ENCODE peak calls at places on chromosomes 6 and 20, in four cellular contexts. E, Y, H and N are unnamed samples.

GRCh38 chr20:25277051-25277801 is 29.3 kb downstream of the PYGB start:
- DNase-seq in H (peak; percentile 64), Y (no peak), E (peak; percentile 70), N (no peak)

GRCh38 chr6:26187981-26188635 is 100.9 kb downstream of the HFE start:
- DNase-seq in H (peak; percentile 78), Y (no peak), E (no peak), N (no peak)

GRCh38 chr6:257031-257725 is 35.1 kb upstream of the DUSP22 start:
- DNase-seq in E (no peak), H (no peak), Y (no peak), N (no peak)

GRCh38 chr6:31158863-31159855 is 770 bp downstream of the TCF19 start:
- DNase-seq in E (no peak), Y (no peak), H (no peak), N (peak; percentile 49)

GRCh38 chr6:33984466-33985332 is 161.2 kb downstream of the GRM4 start:
- DNase-seq in H (peak; percentile 55), Y (no peak), E (no peak), N (no peak)

GRCh38 chr20:45419188-45420091 is 3.5 kb downstream of the PIGT start:
- DNase-seq in Y (no peak), H (no peak), E (peak; percentile 40), N (peak; percentile 95)

GRCh38 chr6:21305827-21306469 is 287.6 kb upstream of the SOX4 start:
- DNase-seq in E (no peak), H (no peak), Y (no peak), N (peak; percentile 40)

GRCh38 chr6:35400901-35401311 is 51.2 kb upstream of the FANCE start:
- DNase-seq in E (no peak), Y (no peak), H (no peak), N (peak; percentile 100)

GRCh38 chr6:4727671-4728435 is 48.4 kb upstream of the CDYL start:
- DNase-seq in Y (no peak), H (no peak), E (no peak), N (no peak)

GRCh38 chr20:44702776-44703175 is 12.4 kb upstream of the CCN5 start:
- DNase-seq in H (peak; percentile 93), Y (peak; percentile 68), E (peak; percentile 89), N (no peak)

GRCh38 chr6:110140650-110141049 is 38.8 kb downstream of the WASF1 start:
- DNase-seq in E (no peak), H (no peak), Y (no peak), N (peak; percentile 65)

GRCh38 chr6:89413006-89413400 is 930 bp upstream of the RRAGD start:
- DNase-seq in Y (no peak), H (no peak), E (no peak), N (no peak)

GRCh38 chr6:18031680-18032256 is 44.3 kb upstream of the KIF13A start:
- DNase-seq in Y (no peak), H (no peak), E (no peak), N (no peak)

GRCh38 chr20:50283922-50284810 is 93.5 kb downstream of the CEBPB start:
- DNase-seq in H (peak; percentile 91), E (no peak), Y (no peak), N (peak; percentile 52)

GRCh38 chr6:3749991-3750323 is 1.6 kb downstream of the PXDC1 start:
- DNase-seq in H (peak; percentile 83), E (no peak), Y (no peak), N (peak; percentile 81)

GRCh38 chr20:37868998-37869861 is 33.7 kb upstream of the VSTM2L start:
- DNase-seq in Y (no peak), E (no peak), H (peak; percentile 56), N (no peak)

GRCh38 chr6:53439556-53439955 is 90.8 kb upstream of the ELOVL5 start:
- DNase-seq in Y (no peak), E (no peak), H (no peak), N (no peak)

GRCh38 chr6:30800876-30801275 is 56.5 kb upstream of the IER3 start:
- DNase-seq in E (no peak), Y (no peak), H (no peak), N (no peak)

GRCh38 chr20:3168079-3168828 is 5.1 kb downstream of the LZTS3 start:
- DNase-seq in Y (no peak), E (peak; percentile 52), H (peak; percentile 79), N (no peak)

GRCh38 chr6:73898599-73898998 is 202.6 kb downstream of the CD109 start:
- DNase-seq in H (no peak), Y (no peak), E (no peak), N (no peak)

GRCh38 chr20:46022411-46023147 is 6.4 kb upstream of the SLC12A5 start:
- DNase-seq in E (peak; percentile 74), Y (no peak), H (no peak), N (peak; percentile 23)

GRCh38 chr6:52399511-52400315 is 20.4 kb upstream of the EFHC1 start:
- DNase-seq in H (no peak), Y (no peak), E (no peak), N (peak; percentile 60)

DNA sequence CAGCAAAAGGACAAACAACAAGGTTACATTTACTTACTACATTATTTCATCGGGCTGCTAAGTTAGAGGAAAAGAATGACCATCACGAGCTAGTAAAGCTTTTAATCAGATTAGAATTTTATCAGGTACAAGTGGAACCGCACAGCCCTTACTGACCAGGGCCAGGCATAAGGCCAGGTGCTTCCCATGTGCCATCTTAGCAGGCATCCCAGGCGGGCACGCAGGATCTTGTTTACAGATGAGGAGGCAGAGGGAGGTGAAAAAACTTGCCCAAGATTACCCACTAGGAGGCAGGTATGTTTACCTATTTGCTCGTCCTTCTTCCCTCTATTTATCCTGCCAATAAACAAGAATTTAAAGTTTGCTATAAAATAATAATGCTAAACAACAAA is 10.7 kb downstream of the EZR start:
- DNase-seq in Y (no peak), E (no peak), H (no peak), N (no peak)
- H3K27ac ChIP-seq in Y (no peak overlapping the region), E (no peak overlapping the region), H (peak overlapping the region; percentile 2), N (peak overlapping the region; percentile 19)

DNA sequence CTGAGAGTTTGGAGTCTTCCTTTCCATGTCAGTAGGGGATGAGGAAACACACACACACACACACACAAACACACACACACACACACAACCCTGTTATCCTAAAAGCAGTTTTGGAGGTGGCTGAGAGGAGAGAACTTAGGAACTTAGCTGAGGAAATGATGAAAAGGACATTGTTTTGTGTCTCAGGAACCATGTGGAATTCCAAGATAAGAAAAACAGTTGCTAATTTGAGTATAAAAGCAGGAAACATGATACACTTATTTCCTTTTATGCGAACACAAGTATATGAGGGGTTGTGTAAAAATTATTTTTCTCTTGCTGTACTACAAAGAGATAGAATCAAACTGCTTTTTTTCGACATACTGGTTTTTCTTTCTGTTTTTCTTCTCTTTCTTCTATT is at the start of gene MYCT1:
- DNase-seq in E (no peak), H (no peak), Y (no peak), N (no peak)
- H3K4me3 ChIP-seq in E (peak within 1 kb of the TSS; percentile 35), H (peak within 1 kb of the TSS; percentile 37), Y (no peak within 1 kb of the TSS), N (no peak within 1 kb of the TSS)

GRCh38 chr20:61438285-61438684 is 186.2 kb downstream of the CDH4 start:
- DNase-seq in H (no peak), E (no peak), Y (no peak), N (no peak)
- H3K27ac ChIP-seq in H (no peak overlapping the region), E (no peak overlapping the region), Y (no peak overlapping the region), N (peak overlapping the region; percentile 96)

DNA sequence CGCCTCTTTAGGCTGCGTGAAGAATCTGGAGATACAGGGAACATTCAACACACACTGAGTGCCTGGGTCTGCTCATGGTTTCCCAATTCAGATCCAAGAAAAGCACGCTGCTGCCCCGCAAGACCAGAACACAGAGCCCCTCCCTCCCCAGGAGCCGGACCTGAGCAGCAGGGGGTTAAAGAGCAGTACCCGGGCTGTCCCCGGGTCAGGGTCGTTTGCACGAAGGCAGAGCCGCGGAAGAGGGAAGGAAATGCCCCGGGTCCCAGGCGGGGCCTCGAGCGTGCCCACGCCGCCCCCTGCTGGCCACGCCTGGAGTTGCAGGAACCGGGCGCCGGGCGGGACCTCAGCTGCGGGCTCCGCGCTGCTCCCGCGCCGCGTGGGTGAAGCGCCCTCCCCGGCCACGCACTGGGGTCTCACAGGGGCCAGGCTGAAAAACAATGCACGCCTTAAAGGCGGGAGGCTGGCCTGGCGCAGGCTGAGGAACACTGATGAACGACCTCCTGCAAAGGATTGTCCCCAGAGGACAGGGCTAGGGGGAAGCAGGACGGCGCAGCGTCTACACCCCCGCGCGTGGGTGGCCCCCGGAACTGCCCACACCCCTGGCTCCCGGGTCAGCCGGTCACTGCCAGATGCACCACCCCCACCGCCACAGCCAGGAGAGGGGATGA is 48.9 kb downstream of the ANKRD60 start:
- DNase-seq in E (peak; percentile 72), H (peak; percentile 80), Y (no peak), N (peak; percentile 25)
- H3K4me3 ChIP-seq in E (peak overlapping the region; percentile 21), H (peak overlapping the region; percentile 46), Y (peak overlapping the region; percentile 61), N (peak overlapping the region; percentile 37)

DNA sequence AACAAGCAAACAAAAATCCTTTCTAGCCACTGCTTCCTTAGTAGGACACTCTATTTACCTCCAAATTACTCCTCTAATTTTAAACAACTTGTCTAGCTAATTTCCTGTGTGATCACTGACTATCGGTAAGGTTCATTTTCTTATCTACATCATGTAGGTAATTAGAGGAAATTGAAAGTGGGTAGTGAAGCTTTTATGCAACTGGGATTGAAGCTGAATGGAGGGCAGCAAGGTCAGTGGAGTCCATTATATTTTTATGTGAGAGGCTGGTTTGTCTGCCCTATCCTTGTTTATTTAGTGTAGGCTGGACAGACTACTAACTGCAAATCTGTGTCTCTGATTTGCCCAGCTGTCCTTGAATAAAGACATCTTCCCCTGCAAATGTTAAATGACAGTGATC is 88.5 kb upstream of the SIM1 start:
- DNase-seq in Y (no peak), E (no peak), H (no peak), N (no peak)
- H3K27ac ChIP-seq in Y (no peak overlapping the region), E (no peak overlapping the region), H (no peak overlapping the region), N (no peak overlapping the region)